ENCODE peak calls at places on chromosomes 6 and 20, in eight cellular contexts. U is cardiac fibroblast; D is right lobe of liver; P is CD8-positive, alpha-beta T cell; G is neural crest cell; I is astrocyte of the spinal cord; J is epithelial cell of proximal tubule; R is A549. S is an unnamed sample.
A peak's percentile ranks its signal among the peaks of the same experiment; 100 is the strongest.

GRCh38 chr6:158660331-158660730 is 10.5 kb downstream of the SYTL3 start:
- DNase-seq in I (no peak), R (peak; percentile 54), D (no peak), U (no peak), J (no peak), P (peak; percentile 27), G (no peak), S (no peak)

GRCh38 chr6:113953346-113953745 is 17.6 kb downstream of the HDAC2 start:
- DNase-seq in P (no peak), U (peak; percentile 13), R (no peak), D (no peak), I (peak; percentile 61), G (no peak), J (no peak), S (no peak)

GRCh38 chr6:41164551-41164950 is 1.6 kb upstream of the TREM2 start:
- DNase-seq in I (no peak), D (no peak), U (no peak), R (no peak), G (no peak), J (no peak), P (no peak), S (no peak)

GRCh38 chr6:53014744-53015143 is 19.7 kb upstream of the GSTA4 start:
- DNase-seq in J (no peak), P (no peak), D (no peak), I (no peak), R (no peak), G (no peak), U (peak; percentile 35), S (no peak)

GRCh38 chr6:15874351-15874750 is 211.5 kb upstream of the DTNBP1 start:
- DNase-seq in I (no peak), U (no peak), G (no peak), J (no peak), R (no peak), D (no peak), P (no peak), S (no peak)

GRCh38 chr6:94045473-94045872 is 626.1 kb upstream of the EPHA7 start:
- DNase-seq in U (no peak), R (no peak), I (no peak), P (no peak), J (peak; percentile 41), D (no peak), G (peak; percentile 10), S (no peak)

GRCh38 chr6:155126727-155127439 is 131.8 kb downstream of the TIAM2 start:
- DNase-seq in I (peak; percentile 86), D (no peak), G (no peak), U (peak; percentile 53), R (peak; percentile 77), P (no peak), J (no peak), S (no peak)

GRCh38 chr6:44217332-44218143 is 812 bp downstream of the MYMX start:
- DNase-seq in J (no peak), P (no peak), I (peak; percentile 54), D (peak; percentile 91), U (no peak), G (no peak), R (no peak), S (no peak)

GRCh38 chr6:130676077-130676772 is 151.0 kb upstream of the SMLR1 start:
- DNase-seq in P (no peak), D (no peak), I (no peak), U (no peak), J (no peak), R (no peak), G (no peak), S (no peak)

GRCh38 chr6:4687656-4687988 is 88.6 kb upstream of the CDYL start:
- DNase-seq in J (no peak), P (no peak), U (no peak), D (no peak), I (no peak), R (no peak), G (no peak), S (no peak)
- TF ChIP-seq CTCF in J (no peak), P (no peak), U (no peak), D (no peak), I (no peak), R (no peak), G (no peak), S (no peak)

GRCh38 chr20:35474504-35474903 is 19.1 kb downstream of the CEP250 start:
- DNase-seq in P (no peak), U (no peak), D (no peak), G (no peak), R (no peak), J (no peak), I (no peak), S (no peak)

GRCh38 chr20:35476288-35476687 is 20.9 kb downstream of the CEP250 start:
- DNase-seq in P (no peak), U (no peak), I (no peak), D (no peak), J (no peak), G (no peak), R (no peak), S (no peak)

GRCh38 chr20:35473684-35474083 is 18.3 kb downstream of the CEP250 start:
- DNase-seq in R (no peak), J (no peak), D (no peak), P (no peak), U (no peak), I (no peak), G (no peak), S (no peak)

GRCh38 chr20:35479798-35480197 is 24.4 kb downstream of the CEP250 start:
- DNase-seq in J (no peak), D (no peak), R (no peak), P (no peak), G (no peak), I (no peak), U (no peak), S (no peak)

DNA sequence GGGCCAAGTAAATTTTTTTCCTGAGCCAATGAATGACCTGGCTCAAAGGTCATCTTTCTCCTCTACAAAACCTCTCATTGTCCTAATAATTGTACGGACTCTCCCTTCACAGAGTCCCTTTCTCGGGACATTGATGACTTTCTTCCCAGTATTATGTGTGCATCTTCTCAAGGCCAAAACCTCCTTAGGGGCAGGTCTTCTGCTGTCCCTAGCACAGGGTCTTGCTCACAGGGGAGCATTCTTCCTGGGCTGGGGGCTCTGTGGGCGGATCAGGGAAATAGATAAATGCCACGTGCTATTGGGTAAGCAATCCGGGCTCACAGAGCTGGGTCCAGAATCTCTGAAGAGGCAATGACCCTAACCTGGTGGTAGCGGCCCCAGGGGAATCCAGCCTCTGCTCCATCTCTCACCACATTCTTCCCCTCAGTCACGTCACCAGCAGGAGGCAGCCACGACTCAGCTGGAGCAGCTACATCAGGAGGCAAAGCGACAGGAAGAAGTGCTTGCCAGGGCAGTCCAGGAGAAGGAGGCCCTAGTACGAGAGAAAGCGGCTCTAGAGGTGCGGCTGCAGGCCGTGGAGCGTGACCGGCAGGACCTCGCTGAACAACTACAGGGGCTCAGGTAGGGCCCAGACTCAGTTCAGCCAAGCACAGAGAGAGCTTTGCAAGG is 23.5 kb downstream of the CEP250 start:
- DNase-seq in R (no peak), P (no peak), J (no peak), D (no peak), I (no peak), G (peak; percentile 14), U (peak; percentile 5), S (no peak)
- TF ChIP-seq CTCF in R (no peak), P (no peak), J (peak; percentile 18), D (no peak), I (peak; percentile 17), G (peak; percentile 19), U (peak; percentile 10), S (peak; percentile 23)

GRCh38 chr6:37490466-37491015 is 9.2 kb downstream of the CCDC167 start:
- DNase-seq in D (no peak), G (no peak), R (no peak), P (no peak), U (no peak), I (no peak), J (no peak), S (no peak)
- TF ChIP-seq CTCF in D (no peak), G (no peak), R (no peak), P (no peak), U (no peak), I (no peak), J (no peak), S (no peak)

DNA sequence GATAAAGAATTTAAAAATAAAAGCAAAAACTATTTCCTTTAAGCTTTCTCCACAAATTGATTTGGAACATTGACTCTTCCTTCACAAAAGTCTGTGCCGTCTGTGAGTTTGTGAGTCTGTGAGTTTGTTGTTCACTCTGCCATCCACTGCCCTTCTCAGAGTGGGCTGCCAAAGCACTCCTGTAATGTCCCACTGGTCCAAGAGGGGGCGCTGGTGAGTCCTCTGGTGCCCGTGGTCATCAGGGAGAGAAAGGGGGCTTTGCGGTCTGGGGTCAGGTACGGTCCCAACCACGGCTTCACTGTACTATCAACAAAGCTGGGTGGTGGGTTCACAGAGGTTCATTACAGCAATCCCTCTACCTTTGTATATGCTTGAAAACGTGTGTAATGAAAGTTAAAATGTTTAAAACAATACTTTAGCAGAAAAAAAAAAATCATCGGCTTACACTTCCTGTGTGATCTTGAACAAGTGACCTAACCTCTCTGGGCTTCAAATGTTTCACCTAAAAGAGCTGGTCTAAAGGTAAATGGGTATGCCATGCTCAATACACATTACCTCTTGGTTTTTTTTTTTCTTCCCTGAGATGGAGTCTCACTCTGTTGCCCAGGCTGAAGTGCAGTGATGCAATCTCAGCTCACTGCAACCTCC is 5.6 kb upstream of the ANKRD60 start:
- DNase-seq in U (no peak), I (no peak), J (no peak), R (peak; percentile 44), P (no peak), D (no peak), G (peak; percentile 77), S (no peak)
- TF ChIP-seq CTCF in U (peak; percentile 90), I (peak; percentile 86), J (peak; percentile 98), R (peak; percentile 50), P (peak; percentile 67), D (peak; percentile 46), G (peak; percentile 71), S (peak; percentile 79)

GRCh38 chr6:108210557-108210956 is 44.7 kb downstream of the NR2E1 start:
- DNase-seq in U (no peak), D (no peak), I (no peak), P (no peak), G (no peak), R (no peak), J (no peak), S (no peak)
- TF ChIP-seq CTCF in U (no peak), D (no peak), I (no peak), P (no peak), G (no peak), R (no peak), J (no peak), S (no peak)

DNA sequence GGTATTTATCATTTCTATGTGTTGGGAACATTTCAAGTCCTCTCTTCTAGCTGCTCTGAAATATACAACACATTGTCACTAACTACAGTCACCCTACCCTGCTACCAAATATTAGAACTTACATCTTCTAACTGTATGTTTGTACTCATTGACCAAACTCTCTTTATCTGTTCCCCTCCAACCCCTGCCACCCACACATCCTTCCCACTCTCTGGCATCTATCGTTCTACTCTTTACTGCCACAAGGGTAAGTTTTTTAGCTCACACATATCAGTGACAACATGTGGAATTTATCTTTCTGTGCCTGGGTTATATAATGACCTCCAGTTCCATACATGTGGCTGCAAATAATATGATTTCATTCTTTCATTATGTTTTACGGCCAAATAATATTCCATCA is 171.9 kb downstream of the GMDS start:
- DNase-seq in U (no peak), R (no peak), G (no peak), P (no peak), D (no peak), I (no peak), J (no peak), S (no peak)
- TF ChIP-seq CTCF in U (no peak), R (no peak), G (no peak), P (no peak), D (no peak), I (no peak), J (no peak), S (no peak)